ENCODE peak calls at places on chromosomes 6 and 20, in eight cellular contexts. O is mesendoderm; U is endodermal cell; P is right atrium auricular region; J is CD8-positive, alpha-beta memory T cell; X is SJSA1; Q is Panc1; G is heart right ventricle. C is an unnamed sample.

GRCh38 chr20:25624500-25624939 is 706 bp upstream of the NANP start:
- DNase-seq in O (no peak), P (peak; percentile 61), G (no peak), U (no peak), J (no peak), Q (no peak), X (no peak), C (no peak)

GRCh38 chr20:13325796-13326340 is 104.8 kb downstream of the ISM1 start:
- DNase-seq in X (no peak), O (no peak), U (no peak), G (no peak), J (no peak), Q (no peak), P (no peak), C (no peak)

GRCh38 chr6:124119591-124119990 is 315.9 kb downstream of the NKAIN2 start:
- DNase-seq in P (no peak), X (no peak), G (no peak), O (no peak), Q (no peak), J (no peak), U (no peak), C (no peak)

GRCh38 chr6:115814907-115815306 is 245.8 kb downstream of the FRK start:
- DNase-seq in J (no peak), O (no peak), U (no peak), P (no peak), G (no peak), X (no peak), Q (no peak), C (no peak)

GRCh38 chr6:92848459-92848858 is 570.9 kb downstream of the EPHA7 start:
- DNase-seq in O (no peak), P (no peak), J (no peak), Q (no peak), U (no peak), G (no peak), X (no peak), C (no peak)

GRCh38 chr6:116387374-116387773 is 16.6 kb downstream of the DSE start:
- DNase-seq in X (no peak), P (no peak), U (no peak), G (no peak), O (no peak), J (no peak), Q (no peak), C (no peak)

GRCh38 chr6:142810952-142811514 is 133.9 kb downstream of the HIVEP2 start:
- DNase-seq in J (no peak), Q (no peak), O (peak; percentile 35), G (no peak), P (no peak), X (no peak), U (no peak), C (no peak)

GRCh38 chr6:63745784-63746183 is 110.2 kb downstream of the PHF3 start:
- DNase-seq in P (no peak), U (no peak), G (no peak), X (no peak), O (no peak), Q (no peak), J (no peak), C (no peak)

GRCh38 chr6:37134622-37135191 is 35.2 kb upstream of the PIM1 start:
- DNase-seq in G (no peak), O (peak; percentile 71), Q (peak; percentile 95), J (peak; percentile 31), U (no peak), X (peak; percentile 93), P (peak; percentile 68), C (peak; percentile 84)

GRCh38 chr6:128499079-128499705 is 21.2 kb downstream of the PTPRK start:
- DNase-seq in Q (no peak), J (no peak), O (no peak), P (no peak), X (no peak), U (no peak), G (no peak), C (no peak)

GRCh38 chr6:12483712-12484111 is 193.6 kb downstream of the EDN1 start:
- DNase-seq in U (no peak), X (peak; percentile 78), J (no peak), O (no peak), Q (peak; percentile 72), P (no peak), G (no peak), C (no peak)

GRCh38 chr20:37544386-37544785 is 16.7 kb upstream of the BLCAP start:
- DNase-seq in O (no peak), U (no peak), G (no peak), P (peak; percentile 26), Q (no peak), J (no peak), X (peak; percentile 25), C (no peak)

GRCh38 chr20:25237610-25238318 is 10.1 kb upstream of the PYGB start:
- DNase-seq in P (peak; percentile 95), J (no peak), O (peak; percentile 93), X (peak; percentile 96), Q (peak; percentile 97), G (no peak), U (no peak), C (no peak)

GRCh38 chr6:138692978-138693909 is 80.3 kb upstream of the CCDC28A start:
- DNase-seq in G (peak; percentile 63), O (peak; percentile 93), U (peak; percentile 91), P (no peak), X (peak; percentile 69), J (no peak), Q (no peak), C (peak; percentile 79)

DNA sequence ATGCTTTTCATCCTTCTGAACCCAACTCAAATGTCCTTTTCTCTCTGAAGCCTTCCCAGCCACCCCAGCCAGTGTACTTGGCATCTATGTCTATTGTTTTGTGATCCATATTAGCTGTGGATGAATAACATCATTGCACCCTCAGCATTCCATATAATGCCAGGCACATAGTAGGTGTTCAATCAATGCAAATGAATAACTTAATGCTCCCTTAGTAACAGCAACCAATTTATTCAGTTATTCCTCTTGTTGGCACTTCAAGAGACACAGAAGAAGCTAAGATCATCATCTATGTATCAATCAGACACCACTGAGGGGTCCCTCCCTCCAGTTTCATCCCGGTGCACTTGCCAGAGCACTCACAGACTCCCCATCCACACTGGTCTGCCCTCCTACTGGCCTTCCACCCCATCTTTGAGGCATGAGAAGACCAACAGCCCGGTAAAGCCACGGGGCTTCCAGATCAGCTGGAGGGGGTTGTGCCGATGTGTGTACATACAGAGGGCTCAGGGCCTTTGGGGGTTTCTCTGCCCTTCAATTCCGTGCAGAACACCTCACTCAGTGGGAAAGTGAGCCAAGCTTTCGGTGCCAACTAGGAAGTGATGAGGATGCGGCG is 2.4 kb upstream of the TAF8 start:
- DNase-seq in O (no peak), X (no peak), U (no peak), Q (no peak), J (no peak), G (no peak), P (no peak), C (peak; percentile 75)
- H3K4me1 ChIP-seq in O (peaks cover 6% of the 10 kb centered on the region), X (peaks cover 23% of the 10 kb centered on the region), U (no peaks in the 10 kb centered on the region), Q (peaks cover 33% of the 10 kb centered on the region), J (peaks cover 70% of the 10 kb centered on the region), G (peaks cover 60% of the 10 kb centered on the region), P (peaks cover 84% of the 10 kb centered on the region), C (peaks cover 2% of the 10 kb centered on the region)

GRCh38 chr20:41094656-41095055 is 42.7 kb upstream of the PLCG1 start:
- DNase-seq in X (no peak), O (no peak), Q (no peak), P (no peak), U (no peak), G (no peak), J (no peak), C (no peak)

GRCh38 chr20:41100001-41100480 is 37.3 kb upstream of the PLCG1 start:
- DNase-seq in Q (no peak), X (no peak), J (no peak), U (no peak), P (no peak), G (no peak), O (no peak), C (no peak)

GRCh38 chr20:41091926-41092325 is 45.4 kb upstream of the PLCG1 start:
- DNase-seq in J (no peak), Q (no peak), U (no peak), P (no peak), O (no peak), X (no peak), G (no peak), C (no peak)

GRCh38 chr20:41098703-41099250 is 38.6 kb upstream of the PLCG1 start:
- DNase-seq in Q (no peak), O (no peak), U (no peak), G (no peak), J (no peak), X (no peak), P (no peak), C (no peak)

GRCh38 chr20:41095110-41095969 is 42.0 kb upstream of the PLCG1 start:
- DNase-seq in U (peak; percentile 64), G (peak; percentile 54), X (no peak), O (peak; percentile 49), Q (peak; percentile 18), J (peak; percentile 27), P (peak; percentile 78), C (peak; percentile 60)
- H3K36me3 ChIP-seq in U (peaks cover 89% of the 10 kb centered on the region), G (peaks cover 8% of the 10 kb centered on the region), X (peaks cover 83% of the 10 kb centered on the region), O (peaks cover 15% of the 10 kb centered on the region), Q (peaks cover 53% of the 10 kb centered on the region), J (peaks cover 52% of the 10 kb centered on the region), P (peaks cover 82% of the 10 kb centered on the region), C (peaks cover 6% of the 10 kb centered on the region)

DNA sequence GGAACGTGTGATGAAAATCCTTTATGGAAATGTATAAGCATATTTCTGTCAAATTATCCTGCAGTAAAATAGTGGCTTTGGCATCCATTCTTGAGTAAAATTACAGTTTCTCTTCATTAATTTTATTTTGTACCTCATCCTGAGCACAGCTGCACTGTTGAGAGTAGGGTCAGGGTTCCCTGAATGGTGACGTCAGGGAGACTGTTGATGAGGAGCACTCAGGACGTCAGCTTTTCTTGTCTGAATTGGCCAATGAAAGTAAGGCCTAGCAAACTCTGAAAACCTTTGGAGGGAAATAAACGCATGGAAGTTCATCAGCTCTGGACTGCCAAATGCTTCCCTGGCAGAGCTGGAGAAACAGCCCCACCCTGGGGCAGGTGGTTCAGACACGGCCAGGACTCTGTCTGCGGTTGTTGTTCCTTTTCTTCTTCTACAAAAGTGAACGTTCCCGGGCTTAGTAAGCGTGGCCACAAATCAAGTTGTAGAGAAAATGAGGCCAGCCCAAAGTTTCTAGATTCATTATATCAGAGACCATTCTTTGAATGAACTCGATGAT is 179.7 kb upstream of the EXOC2 start:
- DNase-seq in J (no peak), O (no peak), Q (no peak), X (no peak), U (no peak), P (no peak), G (no peak), C (no peak)
- H3K27me3 ChIP-seq in J (no peaks in the 10 kb centered on the region), O (no peaks in the 10 kb centered on the region), Q (peaks cover 2% of the 10 kb centered on the region), X (no peaks in the 10 kb centered on the region), U (no peaks in the 10 kb centered on the region), P (no peaks in the 10 kb centered on the region), G (peaks cover 22% of the 10 kb centered on the region), C (peaks cover 1% of the 10 kb centered on the region)

DNA sequence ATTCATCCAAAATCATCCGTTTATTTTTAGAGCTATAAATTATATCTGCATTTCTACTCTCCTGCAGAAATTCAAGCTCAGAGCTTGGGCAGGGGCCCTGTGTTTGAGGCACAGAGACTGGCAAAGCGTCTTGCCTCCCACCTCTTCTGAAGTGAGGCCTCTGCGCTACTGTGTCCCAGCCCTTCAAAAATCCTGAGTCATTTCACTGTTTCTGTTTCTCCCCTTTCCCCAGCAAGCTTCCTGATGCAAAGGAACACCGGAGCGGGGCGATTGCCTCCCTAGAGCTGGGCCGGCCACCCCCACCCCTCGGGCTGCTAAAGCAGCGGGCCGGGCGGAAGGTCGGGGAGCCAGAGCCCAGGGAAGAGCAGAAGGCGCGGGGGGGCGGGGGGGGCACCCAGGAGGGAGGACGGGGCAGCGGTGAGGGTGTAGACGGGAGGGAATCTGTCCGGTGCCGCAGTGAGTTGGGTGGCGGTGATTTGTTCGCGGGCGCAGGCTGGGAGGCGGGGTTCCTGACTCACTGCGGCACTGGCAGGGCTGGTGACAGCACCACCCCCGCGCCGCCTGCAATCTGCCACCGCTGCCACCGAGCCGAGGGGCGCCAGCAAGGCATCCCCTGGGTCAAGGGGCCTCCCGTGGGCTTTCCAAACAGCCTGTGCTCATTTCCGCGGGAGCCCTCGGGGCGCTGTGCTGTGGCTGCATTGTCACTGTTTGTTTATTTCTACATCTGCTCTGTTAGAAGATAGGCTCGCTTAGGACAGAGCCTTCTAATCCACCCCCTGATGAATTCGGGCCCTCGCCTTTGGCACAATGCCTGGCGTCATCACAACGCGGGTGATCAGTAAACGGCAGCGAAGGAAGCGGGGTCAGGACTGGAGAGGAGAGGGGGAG is 46.5 kb upstream of the SNAP25 start:
- DNase-seq in X (peak; percentile 87), Q (no peak), U (peak; percentile 88), G (peak; percentile 15), P (peak; percentile 62), O (peak; percentile 66), J (no peak), C (peak; percentile 87)
- H3K4me1 ChIP-seq in X (peaks cover 12% of the 10 kb centered on the region), Q (no peaks in the 10 kb centered on the region), U (no peaks in the 10 kb centered on the region), G (peaks cover 2% of the 10 kb centered on the region), P (peaks cover 10% of the 10 kb centered on the region), O (peaks cover 3% of the 10 kb centered on the region), J (peaks cover 4% of the 10 kb centered on the region), C (no peaks in the 10 kb centered on the region)

C was measured in aorta.